ENCODE peak calls at places on chromosomes 3 and 15, in four cellular contexts. E, H, C and D are unnamed samples.
A peak's percentile ranks its signal among the peaks of the same experiment; 100 is the strongest.

GRCh38 chr3:39361252-39361927 is 21.8 kb upstream of the SLC25A38 start:
- DNase-seq in E (no peak), C (no peak), H (no peak), D (no peak)

GRCh38 chr3:36905545-36905944 is 39.3 kb downstream of the TRANK1 start:
- DNase-seq in E (no peak), C (no peak), H (no peak), D (no peak)

GRCh38 chr15:51842852-51843737 is 13.6 kb downstream of the TMOD3 start:
- DNase-seq in H (no peak), E (peak; percentile 39), C (no peak), D (peak; percentile 16)

GRCh38 chr3:86923071-86923476 is 67.9 kb downstream of the VGLL3 start:
- DNase-seq in C (no peak), H (peak; percentile 64), E (peak; percentile 75), D (no peak)

GRCh38 chr3:56833031-56833430 is 31.3 kb upstream of the ARHGEF3 start:
- DNase-seq in E (no peak), H (no peak), C (no peak), D (no peak)

GRCh38 chr3:62289922-62290321 is 83.4 kb downstream of the FEZF2 start:
- DNase-seq in C (no peak), H (no peak), E (no peak), D (no peak)

GRCh38 chr3:44067431-44067830 is 174.3 kb upstream of the TOPAZ1 start:
- DNase-seq in H (no peak), C (no peak), E (no peak), D (no peak)

GRCh38 chr15:52236015-52236414 is 44.8 kb upstream of the GNB5 start:
- DNase-seq in C (no peak), E (no peak), H (no peak), D (no peak)

GRCh38 chr3:139105154-139105702 is 60.5 kb upstream of the PRR23C start:
- DNase-seq in C (no peak), E (no peak), H (no peak), D (no peak)

GRCh38 chr3:146640361-146640760 is 35.2 kb upstream of the PLSCR5 start:
- DNase-seq in C (no peak), H (no peak), E (no peak), D (no peak)
- TF ChIP-seq CTCF in C (no peak), H (no peak), E (no peak), D (no peak)

GRCh38 chr3:30628931-30629590 is 22.7 kb downstream of the TGFBR2 start:
- DNase-seq in E (no peak), H (no peak), C (no peak), D (no peak)
- TF ChIP-seq CTCF in E (peak; percentile 18), H (peak; percentile 16), C (peak; percentile 53), D (peak; percentile 4)

DNA sequence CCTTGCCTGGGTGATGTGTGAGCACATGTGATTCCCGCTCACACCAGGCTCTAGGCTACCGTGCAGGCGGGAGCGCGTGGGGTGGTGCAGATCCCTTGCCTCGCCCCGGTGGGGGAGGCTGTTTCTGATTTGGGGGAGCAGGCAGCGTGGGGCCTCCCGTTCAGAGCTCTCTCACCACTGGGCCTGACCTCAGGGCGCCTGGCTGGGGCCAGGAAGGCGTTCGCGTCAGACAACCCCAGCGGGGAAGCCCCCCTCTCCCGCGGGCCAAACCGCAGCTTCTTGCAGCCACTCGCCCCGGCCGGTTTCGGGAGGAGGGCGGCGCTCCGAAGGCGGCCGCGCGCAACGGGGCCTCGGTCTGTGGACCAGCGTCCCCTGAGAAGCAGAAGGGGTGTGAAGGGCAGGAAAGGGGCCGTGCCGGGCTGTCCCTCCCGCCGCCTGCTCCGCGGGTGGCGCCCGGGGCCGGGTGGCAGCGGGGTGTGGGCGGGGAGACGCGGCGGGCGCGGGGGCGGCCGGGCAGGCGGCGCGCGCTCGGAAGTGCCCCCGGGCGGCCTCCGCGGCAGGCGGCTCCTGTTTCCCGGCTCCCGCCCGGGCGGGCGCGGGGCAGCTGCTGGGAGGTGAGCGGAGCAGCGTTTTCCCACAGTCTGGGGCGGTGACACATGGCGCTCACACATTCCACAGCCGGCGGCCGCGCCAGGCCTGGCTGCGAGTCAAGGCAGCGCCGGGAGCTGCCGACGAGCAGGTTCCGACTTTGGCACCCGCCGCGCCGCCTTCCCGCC is 65.1 kb upstream of the HES1 start:
- DNase-seq in E (peak; percentile 94), C (peak; percentile 98), H (peak; percentile 57), D (peak; percentile 96)
- TF ChIP-seq CTCF in E (no peak), C (no peak), H (no peak), D (no peak)

DNA sequence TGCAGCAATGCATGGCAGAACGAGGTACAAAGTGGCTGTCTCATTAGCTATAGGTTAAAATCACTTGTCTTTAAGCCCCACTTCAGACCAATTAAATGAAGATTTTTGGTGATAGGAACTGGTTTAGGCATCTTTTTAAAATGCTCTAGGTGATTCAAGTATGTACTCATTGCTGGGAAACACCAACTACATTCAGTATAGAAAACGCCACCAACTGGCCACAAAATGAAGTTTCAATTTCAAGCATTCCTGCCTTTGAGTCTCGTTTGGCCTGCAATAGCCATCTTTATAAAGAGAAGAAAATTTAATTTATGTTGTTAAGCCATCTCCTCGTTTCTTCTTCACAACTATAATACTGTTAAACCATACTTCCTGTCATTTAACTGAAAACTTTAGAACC is 587.9 kb downstream of the GBE1 start:
- DNase-seq in C (no peak), E (no peak), H (no peak), D (no peak)
- TF ChIP-seq CTCF in C (no peak), E (no peak), H (no peak), D (peak; percentile 24)

GRCh38 chr15:33971811-33972210 is 3.5 kb downstream of the CHRM5 start:
- DNase-seq in H (no peak), C (no peak), E (no peak), D (no peak)

GRCh38 chr15:33980159-33980558 is 11.9 kb downstream of the CHRM5 start:
- DNase-seq in C (no peak), H (no peak), E (no peak), D (no peak)

DNA sequence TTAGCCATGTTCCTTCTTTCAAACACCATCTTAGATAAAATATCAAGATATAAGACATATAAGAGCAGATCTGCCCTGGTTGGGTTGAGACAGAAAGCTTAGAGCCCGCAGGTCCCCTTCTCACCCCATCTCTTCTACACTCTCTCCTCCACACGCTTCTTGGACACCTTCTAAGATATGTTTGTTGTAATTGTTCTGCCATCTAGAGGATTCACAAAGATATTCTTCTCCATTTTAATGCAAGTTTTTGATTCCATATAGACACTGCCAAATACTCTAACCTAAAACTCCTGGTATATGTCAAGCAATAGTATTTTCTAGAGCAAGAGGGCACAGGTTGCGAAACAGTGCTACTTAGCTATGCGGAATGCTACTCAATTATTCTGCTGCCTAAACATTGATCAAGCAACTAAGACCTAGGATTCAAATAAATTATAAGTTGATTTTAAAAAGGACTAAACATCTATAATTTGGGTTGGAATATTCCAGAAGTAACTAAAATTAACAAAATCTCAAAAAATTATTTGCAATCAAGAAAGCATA is 6.8 kb downstream of the CHRM5 start:
- DNase-seq in E (no peak), H (no peak), C (no peak), D (no peak)
- TF ChIP-seq CTCF in E (no peak), H (no peak), C (no peak), D (no peak)

DNA sequence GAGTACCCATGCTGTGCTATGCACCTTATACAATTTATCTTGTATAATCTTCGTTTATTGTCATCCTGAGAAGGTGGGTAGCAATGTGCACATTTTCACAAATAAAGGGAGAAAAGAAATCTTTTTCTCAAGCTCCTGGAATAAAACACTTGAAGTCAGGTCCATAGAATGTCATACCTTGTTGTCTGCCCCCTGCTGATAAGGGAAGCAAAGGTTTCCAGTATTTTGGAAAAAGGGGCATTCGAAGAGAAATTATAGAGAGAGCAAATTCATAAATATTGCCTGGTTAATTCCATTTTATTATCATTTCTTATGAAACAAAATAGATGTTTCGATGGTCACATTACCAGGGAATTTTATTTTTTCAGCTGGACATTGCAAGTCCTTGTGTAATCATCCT is 277.8 kb downstream of the RAP2B start:
- DNase-seq in H (no peak), E (peak; percentile 5), C (no peak), D (no peak)
- TF ChIP-seq CTCF in H (no peak), E (peak; percentile 33), C (no peak), D (no peak)

DNA sequence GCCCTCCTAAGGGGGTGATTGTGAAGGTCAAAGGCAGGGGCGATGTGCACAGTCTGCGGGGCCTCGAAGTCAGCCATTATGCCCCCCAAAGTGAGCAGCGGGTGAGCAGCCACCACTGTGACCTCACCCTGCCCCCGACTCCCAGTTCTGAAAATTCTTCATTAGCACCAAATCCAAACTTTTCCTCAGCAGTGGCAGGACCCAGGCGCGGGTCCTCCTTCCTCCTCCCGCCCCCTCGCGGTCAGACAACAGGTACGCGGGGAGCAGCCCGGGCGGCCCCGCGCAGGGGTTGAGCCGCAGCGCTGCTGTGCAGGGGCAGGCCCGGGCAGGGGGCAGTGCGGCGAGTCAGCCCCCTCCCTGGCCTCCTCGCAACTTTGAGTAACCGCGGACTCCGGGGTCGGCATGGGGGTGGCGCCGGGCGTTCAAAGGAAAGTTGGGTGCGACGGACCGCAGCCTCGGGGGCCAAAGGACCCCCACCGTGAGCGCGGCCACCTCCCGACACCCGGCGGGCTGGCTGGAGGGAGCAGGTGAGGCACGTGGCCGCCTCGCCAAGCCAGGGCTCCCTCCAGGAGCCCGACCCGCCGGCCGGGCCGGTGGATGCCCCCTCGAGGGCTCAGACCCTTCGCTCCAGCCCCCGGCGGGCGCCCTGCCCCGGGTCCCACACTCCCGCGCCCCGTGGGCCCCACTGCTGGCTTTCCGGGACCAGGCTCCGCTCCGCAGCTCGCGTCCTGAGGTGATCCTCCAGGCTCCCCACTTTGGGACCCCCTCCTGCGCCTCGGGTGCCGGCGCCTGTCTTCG is 49.4 kb upstream of the CCDC174 start:
- DNase-seq in C (peak; percentile 47), E (no peak), H (no peak), D (peak; percentile 38)
- TF ChIP-seq CTCF in C (no peak), E (no peak), H (no peak), D (no peak)

DNA sequence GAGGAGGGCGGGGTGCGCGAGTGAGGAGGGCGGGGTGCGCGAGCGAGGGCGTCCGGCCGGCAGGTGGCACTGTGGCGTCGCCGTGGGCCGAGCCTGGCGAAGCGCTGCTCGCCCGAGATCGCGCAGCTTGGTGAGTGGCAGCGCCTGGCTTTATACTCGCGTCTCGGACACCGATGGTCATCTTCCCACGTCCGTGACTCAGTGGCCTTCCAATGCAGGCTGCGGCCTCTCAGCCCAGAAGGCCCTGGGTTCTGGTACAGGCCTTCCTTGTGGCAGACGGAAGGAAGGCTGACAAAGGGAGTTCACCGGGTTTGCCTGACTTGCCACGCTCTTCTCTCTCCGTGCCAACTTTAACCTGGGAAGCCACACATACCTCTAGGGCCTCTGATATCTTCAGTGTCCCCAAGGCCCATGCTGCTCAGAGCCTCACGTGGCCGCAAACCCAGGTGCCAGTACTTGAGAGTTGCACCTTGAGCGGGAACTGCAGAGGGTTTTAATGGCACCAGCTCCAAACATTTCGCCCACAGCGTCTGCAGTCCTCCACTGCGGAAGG is 195.3 kb upstream of the LYSMD4 start:
- DNase-seq in C (peak; percentile 81), E (peak; percentile 73), H (peak; percentile 18), D (peak; percentile 86)
- TF ChIP-seq CTCF in C (peak; percentile 61), E (peak; percentile 50), H (peak; percentile 39), D (peak; percentile 85)